ENCODE peak calls at places on chromosome 5, in ten cellular contexts. One of them, this sample, is unnamed.

GRCh38 chr5:52269853-52270252 is 517.9 kb upstream of the ITGA1 start:
- DNase-seq in Karpas-422: no peak
- DNase-seq in GM23248: no peak
- DNase-seq in left ventricle myocardium inferior: no peak
- DNase-seq in colonic mucosa: no peak
- DNase-seq in ovary: no peak
- DNase-seq in IMR-90: no peak
- DNase-seq in lower lobe of right lung: no peak
- DNase-seq in hepatocyte: no peak
- DNase-seq in A673: peak
- DNase-seq in this sample: no peak

GRCh38 chr5:82332889-82333619 is 54.9 kb upstream of the RPS23 start:
- DNase-seq in Karpas-422: no peak
- DNase-seq in GM23248: peak
- DNase-seq in left ventricle myocardium inferior: no peak
- DNase-seq in colonic mucosa: no peak
- DNase-seq in ovary: no peak
- DNase-seq in IMR-90: peak
- DNase-seq in lower lobe of right lung: no peak
- DNase-seq in hepatocyte: no peak
- DNase-seq in A673: no peak
- DNase-seq in this sample: no peak

GRCh38 chr5:91443028-91443427 is 59.9 kb upstream of the ARRDC3 start:
- DNase-seq in Karpas-422: no peak
- DNase-seq in GM23248: peak
- DNase-seq in left ventricle myocardium inferior: no peak
- DNase-seq in colonic mucosa: no peak
- DNase-seq in ovary: no peak
- DNase-seq in IMR-90: peak
- DNase-seq in lower lobe of right lung: no peak
- DNase-seq in hepatocyte: no peak
- DNase-seq in A673: no peak
- DNase-seq in this sample: no peak

GRCh38 chr5:173907686-173908371 is 19.7 kb downstream of the CPEB4 start:
- DNase-seq in Karpas-422: no peak
- DNase-seq in GM23248: peak
- DNase-seq in left ventricle myocardium inferior: no peak
- DNase-seq in colonic mucosa: no peak
- DNase-seq in ovary: no peak
- DNase-seq in IMR-90: peak
- DNase-seq in lower lobe of right lung: no peak
- DNase-seq in hepatocyte: no peak
- DNase-seq in A673: no peak
- DNase-seq in this sample: no peak

GRCh38 chr5:171647043-171647899 is 138.3 kb upstream of the SMIM23 start:
- DNase-seq in Karpas-422: no peak
- DNase-seq in GM23248: peak
- DNase-seq in left ventricle myocardium inferior: no peak
- DNase-seq in colonic mucosa: no peak
- DNase-seq in ovary: no peak
- DNase-seq in IMR-90: peak
- DNase-seq in lower lobe of right lung: no peak
- DNase-seq in hepatocyte: peak
- DNase-seq in A673: no peak
- DNase-seq in this sample: no peak

GRCh38 chr5:176501333-176501732 is 35.9 kb downstream of the RNF44 start:
- DNase-seq in Karpas-422: no peak
- DNase-seq in GM23248: peak
- DNase-seq in left ventricle myocardium inferior: no peak
- DNase-seq in colonic mucosa: no peak
- DNase-seq in ovary: no peak
- DNase-seq in IMR-90: peak
- DNase-seq in lower lobe of right lung: no peak
- DNase-seq in hepatocyte: peak
- DNase-seq in A673: no peak
- DNase-seq in this sample: no peak

GRCh38 chr5:39452846-39453245 is 28.1 kb upstream of the DAB2 start:
- DNase-seq in Karpas-422: no peak
- DNase-seq in GM23248: peak
- DNase-seq in left ventricle myocardium inferior: no peak
- DNase-seq in colonic mucosa: no peak
- DNase-seq in ovary: no peak
- DNase-seq in IMR-90: peak
- DNase-seq in lower lobe of right lung: no peak
- DNase-seq in hepatocyte: no peak
- DNase-seq in A673: no peak
- DNase-seq in this sample: no peak

GRCh38 chr5:143495823-143496275 is 92.4 kb upstream of the NR3C1 start:
- DNase-seq in Karpas-422: no peak
- DNase-seq in GM23248: peak
- DNase-seq in left ventricle myocardium inferior: no peak
- DNase-seq in colonic mucosa: no peak
- DNase-seq in ovary: no peak
- DNase-seq in IMR-90: peak
- DNase-seq in lower lobe of right lung: no peak
- DNase-seq in hepatocyte: no peak
- DNase-seq in A673: peak
- DNase-seq in this sample: no peak

GRCh38 chr5:31161772-31162171 is 31.7 kb upstream of the CDH6 start:
- DNase-seq in Karpas-422: no peak
- DNase-seq in GM23248: peak
- DNase-seq in left ventricle myocardium inferior: no peak
- DNase-seq in colonic mucosa: peak
- DNase-seq in ovary: no peak
- DNase-seq in IMR-90: no peak
- DNase-seq in lower lobe of right lung: no peak
- DNase-seq in hepatocyte: peak
- DNase-seq in A673: no peak
- DNase-seq in this sample: no peak

GRCh38 chr5:150438873-150439546 is 10.5 kb downstream of the RPS14 start:
- DNase-seq in Karpas-422: no peak
- DNase-seq in GM23248: peak
- DNase-seq in left ventricle myocardium inferior: no peak
- DNase-seq in colonic mucosa: no peak
- DNase-seq in ovary: no peak
- DNase-seq in IMR-90: no peak
- DNase-seq in lower lobe of right lung: no peak
- DNase-seq in hepatocyte: peak
- DNase-seq in A673: no peak
- DNase-seq in this sample: no peak

GRCh38 chr5:159971931-159972461 is 36.9 kb upstream of the TTC1 start:
- DNase-seq in Karpas-422: no peak
- DNase-seq in GM23248: peak
- DNase-seq in left ventricle myocardium inferior: no peak
- DNase-seq in colonic mucosa: no peak
- DNase-seq in ovary: no peak
- DNase-seq in IMR-90: no peak
- DNase-seq in lower lobe of right lung: no peak
- DNase-seq in hepatocyte: peak
- DNase-seq in A673: no peak
- DNase-seq in this sample: peak

GRCh38 chr5:129915415-129915814 is 11.2 kb downstream of the CHSY3 start:
- DNase-seq in Karpas-422: no peak
- DNase-seq in GM23248: no peak
- DNase-seq in left ventricle myocardium inferior: no peak
- DNase-seq in colonic mucosa: no peak
- DNase-seq in ovary: no peak
- DNase-seq in IMR-90: no peak
- DNase-seq in lower lobe of right lung: no peak
- DNase-seq in hepatocyte: no peak
- DNase-seq in A673: no peak
- DNase-seq in this sample: no peak

GRCh38 chr5:177493795-177494355 is 3.5 kb downstream of the PDLIM7 start:
- DNase-seq in Karpas-422: no peak
- DNase-seq in GM23248: no peak
- DNase-seq in left ventricle myocardium inferior: no peak
- DNase-seq in colonic mucosa: no peak
- DNase-seq in ovary: no peak
- DNase-seq in IMR-90: no peak
- DNase-seq in lower lobe of right lung: no peak
- DNase-seq in hepatocyte: no peak
- DNase-seq in A673: no peak
- DNase-seq in this sample: peak

GRCh38 chr5:66362021-66362420 is 217.9 kb downstream of the SREK1 start:
- DNase-seq in Karpas-422: no peak
- DNase-seq in GM23248: no peak
- DNase-seq in left ventricle myocardium inferior: no peak
- DNase-seq in colonic mucosa: no peak
- DNase-seq in ovary: no peak
- DNase-seq in IMR-90: no peak
- DNase-seq in lower lobe of right lung: no peak
- DNase-seq in hepatocyte: no peak
- DNase-seq in A673: no peak
- DNase-seq in this sample: no peak

GRCh38 chr5:66362676-66363075 is 218.6 kb downstream of the SREK1 start:
- DNase-seq in Karpas-422: no peak
- DNase-seq in GM23248: peak
- DNase-seq in left ventricle myocardium inferior: no peak
- DNase-seq in colonic mucosa: no peak
- DNase-seq in ovary: no peak
- DNase-seq in IMR-90: no peak
- DNase-seq in lower lobe of right lung: no peak
- DNase-seq in hepatocyte: no peak
- DNase-seq in A673: no peak
- DNase-seq in this sample: no peak

GRCh38 chr5:66364186-66364585 is 220.1 kb downstream of the SREK1 start:
- DNase-seq in Karpas-422: no peak
- DNase-seq in GM23248: no peak
- DNase-seq in left ventricle myocardium inferior: no peak
- DNase-seq in colonic mucosa: no peak
- DNase-seq in ovary: no peak
- DNase-seq in IMR-90: no peak
- DNase-seq in lower lobe of right lung: no peak
- DNase-seq in hepatocyte: no peak
- DNase-seq in A673: no peak
- DNase-seq in this sample: no peak

GRCh38 chr5:66363097-66363496 is 219.0 kb downstream of the SREK1 start:
- DNase-seq in Karpas-422: no peak
- DNase-seq in GM23248: no peak
- DNase-seq in left ventricle myocardium inferior: no peak
- DNase-seq in colonic mucosa: no peak
- DNase-seq in ovary: no peak
- DNase-seq in IMR-90: no peak
- DNase-seq in lower lobe of right lung: no peak
- DNase-seq in hepatocyte: no peak
- DNase-seq in A673: no peak
- DNase-seq in this sample: no peak

GRCh38 chr5:66367814-66368541 is 223.9 kb downstream of the SREK1 start:
- DNase-seq in Karpas-422: no peak
- DNase-seq in GM23248: no peak
- DNase-seq in left ventricle myocardium inferior: peak
- DNase-seq in colonic mucosa: no peak
- DNase-seq in ovary: no peak
- DNase-seq in IMR-90: no peak
- DNase-seq in lower lobe of right lung: no peak
- DNase-seq in hepatocyte: no peak
- DNase-seq in A673: no peak
- DNase-seq in this sample: no peak
- H3K27ac ChIP-seq in Karpas-422: no peak
- H3K27ac ChIP-seq in GM23248: no peak
- H3K27ac ChIP-seq in left ventricle myocardium inferior: peak
- H3K27ac ChIP-seq in colonic mucosa: no peak
- H3K27ac ChIP-seq in ovary: no peak
- H3K27ac ChIP-seq in IMR-90: no peak
- H3K27ac ChIP-seq in lower lobe of right lung: no peak
- H3K27ac ChIP-seq in hepatocyte: no peak
- H3K27ac ChIP-seq in A673: no peak
- H3K27ac ChIP-seq in this sample: no peak

DNA sequence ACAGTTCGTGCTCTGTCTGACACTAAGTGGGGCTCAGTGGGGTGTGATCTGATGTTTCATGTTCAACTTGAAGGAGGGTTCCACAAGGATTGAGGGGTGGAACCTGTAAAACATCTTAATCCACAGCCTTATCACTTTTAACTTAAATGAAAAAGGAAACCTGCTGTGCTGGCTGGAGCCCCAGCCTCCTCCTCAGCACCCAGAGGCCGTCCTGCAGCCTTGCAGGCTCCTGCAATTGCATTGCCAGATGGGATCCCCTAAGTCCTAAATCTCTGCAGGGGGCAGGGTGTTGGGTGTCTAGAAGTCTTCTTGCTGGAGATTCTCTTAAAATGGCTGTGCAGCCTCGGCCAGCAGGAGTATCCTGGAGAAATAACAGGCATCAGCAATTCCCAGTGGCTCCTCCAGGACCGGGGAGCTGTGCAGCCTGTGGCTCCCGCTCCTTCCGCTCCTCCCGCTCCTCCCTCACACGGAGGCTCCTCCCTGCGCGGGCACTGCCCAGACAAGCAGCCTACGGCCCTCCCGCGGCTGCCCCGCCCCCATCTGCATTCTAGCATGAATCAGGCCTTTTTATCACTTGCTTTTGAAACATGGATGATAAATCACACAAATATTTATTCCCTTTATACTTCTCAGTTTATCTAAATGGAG is 131.0 kb downstream of the ADAMTS16 start:
- DNase-seq in Karpas-422: no peak
- DNase-seq in GM23248: peak
- DNase-seq in left ventricle myocardium inferior: peak
- DNase-seq in colonic mucosa: peak
- DNase-seq in ovary: peak
- DNase-seq in IMR-90: peak
- DNase-seq in lower lobe of right lung: peak
- DNase-seq in hepatocyte: peak
- DNase-seq in A673: peak
- DNase-seq in this sample: peak
- H3K27ac ChIP-seq in Karpas-422: no peak
- H3K27ac ChIP-seq in GM23248: peak
- H3K27ac ChIP-seq in left ventricle myocardium inferior: no peak
- H3K27ac ChIP-seq in colonic mucosa: no peak
- H3K27ac ChIP-seq in ovary: no peak
- H3K27ac ChIP-seq in IMR-90: no peak
- H3K27ac ChIP-seq in lower lobe of right lung: no peak
- H3K27ac ChIP-seq in hepatocyte: peak
- H3K27ac ChIP-seq in A673: peak
- H3K27ac ChIP-seq in this sample: no peak

GRCh38 chr5:134504629-134505300 is 20.7 kb upstream of the JADE2 start:
- DNase-seq in Karpas-422: no peak
- DNase-seq in GM23248: no peak
- DNase-seq in left ventricle myocardium inferior: no peak
- DNase-seq in colonic mucosa: no peak
- DNase-seq in ovary: no peak
- DNase-seq in IMR-90: no peak
- DNase-seq in lower lobe of right lung: no peak
- DNase-seq in hepatocyte: no peak
- DNase-seq in A673: no peak
- DNase-seq in this sample: no peak
- H3K27ac ChIP-seq in Karpas-422: no peak
- H3K27ac ChIP-seq in GM23248: peak
- H3K27ac ChIP-seq in left ventricle myocardium inferior: peak
- H3K27ac ChIP-seq in colonic mucosa: peak
- H3K27ac ChIP-seq in ovary: no peak
- H3K27ac ChIP-seq in IMR-90: peak
- H3K27ac ChIP-seq in lower lobe of right lung: peak
- H3K27ac ChIP-seq in hepatocyte: peak
- H3K27ac ChIP-seq in A673: no peak
- H3K27ac ChIP-seq in this sample: peak

DNA sequence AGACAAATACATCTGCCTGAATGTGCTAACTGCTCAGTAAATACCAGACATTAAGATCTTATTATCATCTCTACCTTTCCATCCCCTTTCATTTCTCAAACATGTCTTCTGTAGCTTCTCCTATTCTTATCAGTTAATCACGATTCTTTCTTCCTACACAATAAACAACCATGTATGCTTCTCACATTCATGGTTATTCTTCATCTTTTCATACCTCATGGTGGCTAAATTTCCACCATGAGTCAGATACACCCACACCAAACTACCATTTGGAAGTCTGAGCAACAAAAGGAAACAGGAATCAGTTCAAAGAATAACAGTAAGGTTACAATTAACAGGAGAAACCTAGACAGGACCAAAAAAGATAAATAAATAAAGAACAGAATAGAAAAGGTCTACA is 7.7 kb downstream of the ZNF622 start:
- DNase-seq in Karpas-422: no peak
- DNase-seq in GM23248: peak
- DNase-seq in left ventricle myocardium inferior: no peak
- DNase-seq in colonic mucosa: no peak
- DNase-seq in ovary: no peak
- DNase-seq in IMR-90: peak
- DNase-seq in lower lobe of right lung: no peak
- DNase-seq in hepatocyte: no peak
- DNase-seq in A673: no peak
- DNase-seq in this sample: no peak
- H3K27ac ChIP-seq in Karpas-422: no peak
- H3K27ac ChIP-seq in GM23248: peak
- H3K27ac ChIP-seq in left ventricle myocardium inferior: peak
- H3K27ac ChIP-seq in colonic mucosa: no peak
- H3K27ac ChIP-seq in ovary: no peak
- H3K27ac ChIP-seq in IMR-90: no peak
- H3K27ac ChIP-seq in lower lobe of right lung: no peak
- H3K27ac ChIP-seq in hepatocyte: no peak
- H3K27ac ChIP-seq in A673: no peak
- H3K27ac ChIP-seq in this sample: no peak

This sample was measured in kidney.